ENCODE peak calls at places on chromosome X, in ten cellular contexts. I, O, F, G, C, V, R, N, X and L are unnamed samples.

GRCh38 chrX:11666180-11666579 is 460 bp upstream of the ARHGAP6 start:
- DNase-seq in I (no peak), O (no peak), F (no peak), G (no peak), C (no peak), V (no peak), R (no peak), N (peak; percentile 25), X (no peak), L (no peak)

GRCh38 chrX:139170526-139171173 is 359.9 kb upstream of the F9 start:
- DNase-seq in I (no peak), O (no peak), F (no peak), G (no peak), C (no peak), V (no peak), R (no peak), N (no peak), X (no peak), L (no peak)

GRCh38 chrX:19793471-19793870 is 93.9 kb downstream of the SH3KBP1 start:
- DNase-seq in I (no peak), O (no peak), F (no peak), G (no peak), C (no peak), V (no peak), R (no peak), N (no peak), X (no peak), L (no peak)

GRCh38 chrX:16826207-16826606 is 39.9 kb downstream of the TXLNG start:
- DNase-seq in I (no peak), O (no peak), F (no peak), G (no peak), C (peak; percentile 71), V (no peak), R (no peak), N (peak; percentile 44), X (peak; percentile 28), L (no peak)

GRCh38 chrX:107503996-107504395 is 54.5 kb downstream of the FRMPD3 start:
- DNase-seq in I (no peak), O (no peak), F (no peak), G (no peak), C (no peak), V (no peak), R (no peak), N (no peak), X (no peak), L (no peak)

GRCh38 chrX:19670321-19670750 is 155.0 kb upstream of the MAP3K15 start:
- DNase-seq in I (no peak), O (no peak), F (no peak), G (no peak), C (no peak), V (no peak), R (no peak), N (no peak), X (no peak), L (no peak)

GRCh38 chrX:134025986-134026731 is 40.8 kb upstream of the GPC3 start:
- DNase-seq in I (no peak), O (no peak), F (no peak), G (no peak), C (peak; percentile 5), V (no peak), R (no peak), N (no peak), X (no peak), L (no peak)

GRCh38 chrX:93673869-93674271 is at the start of gene FAM133A:
- DNase-seq in I (no peak), O (no peak), F (no peak), G (no peak), C (peak; percentile 2), V (no peak), R (no peak), N (no peak), X (peak; percentile 23), L (peak; percentile 5)

GRCh38 chrX:47184486-47184885 is 9.1 kb upstream of the UBA1 start:
- DNase-seq in I (no peak), O (no peak), F (no peak), G (no peak), C (no peak), V (no peak), R (no peak), N (no peak), X (no peak), L (no peak)

GRCh38 chrX:41449615-41450014 is 2.5 kb downstream of the NYX start:
- DNase-seq in I (no peak), O (no peak), F (no peak), G (no peak), C (peak; percentile 57), V (no peak), R (no peak), N (no peak), X (no peak), L (no peak)

GRCh38 chrX:47380268-47380667 is 9.9 kb downstream of the ZNF157 start:
- DNase-seq in I (peak; percentile 19), O (peak; percentile 62), F (no peak), G (peak; percentile 43), C (no peak), V (no peak), R (peak; percentile 59), N (peak; percentile 22), X (no peak), L (no peak)

GRCh38 chrX:14228611-14229010 is 198.9 kb upstream of the GEMIN8 start:
- DNase-seq in I (no peak), O (no peak), F (no peak), G (no peak), C (no peak), V (no peak), R (no peak), N (no peak), X (no peak), L (no peak)

GRCh38 chrX:2478546-2479419 is 22.0 kb downstream of the DHRSX start:
- DNase-seq in I (no peak), O (no peak), F (no peak), G (no peak), C (no peak), V (no peak), R (no peak), N (no peak), X (no peak), L (no peak)

GRCh38 chrX:129798888-129799287 is 19.1 kb downstream of the SASH3 start:
- DNase-seq in I (no peak), O (no peak), F (no peak), G (no peak), C (no peak), V (no peak), R (no peak), N (no peak), X (no peak), L (no peak)

GRCh38 chrX:24149346-24150050 is at the start of gene ZFX:
- DNase-seq in I (peak; percentile 33), O (peak; percentile 48), F (peak; percentile 13), G (peak; percentile 79), C (peak; percentile 82), V (peak; percentile 73), R (peak; percentile 51), N (peak; percentile 66), X (peak; percentile 38), L (no peak)

GRCh38 chrX:21427086-21427485 is 52.9 kb downstream of the CNKSR2 start:
- DNase-seq in I (no peak), O (no peak), F (no peak), G (no peak), C (no peak), V (no peak), R (no peak), N (no peak), X (no peak), L (no peak)

GRCh38 chrX:105650577-105650976 is 171.8 kb upstream of the NRK start:
- DNase-seq in I (no peak), O (no peak), F (no peak), G (no peak), C (no peak), V (no peak), R (no peak), N (no peak), X (no peak), L (no peak)

GRCh38 chrX:73965833-73966232 is 338.1 kb upstream of the ZCCHC13 start:
- DNase-seq in I (no peak), O (no peak), F (no peak), G (no peak), C (no peak), V (no peak), R (no peak), N (no peak), X (no peak), L (no peak)

GRCh38 chrX:69277961-69278795 is 112.9 kb upstream of the PJA1 start:
- DNase-seq in I (no peak), O (no peak), F (no peak), G (no peak), C (no peak), V (no peak), R (no peak), N (no peak), X (no peak), L (no peak)

GRCh38 chrX:109914114-109914849 is 88.6 kb upstream of the TMEM164 start:
- DNase-seq in I (no peak), O (no peak), F (no peak), G (no peak), C (no peak), V (no peak), R (no peak), N (no peak), X (no peak), L (no peak)

GRCh38 chrX:25600776-25601175 is 537.4 kb upstream of the MAGEB18 start:
- DNase-seq in I (no peak), O (no peak), F (no peak), G (no peak), C (no peak), V (no peak), R (no peak), N (no peak), X (no peak), L (no peak)

GRCh38 chrX:71171110-71171801 is 26.6 kb downstream of the NLGN3 start:
- DNase-seq in I (no peak), O (no peak), F (no peak), G (no peak), C (no peak), V (no peak), R (no peak), N (no peak), X (no peak), L (no peak)

GRCh38 chrX:2385224-2385623 is 115.6 kb downstream of the DHRSX start:
- DNase-seq in I (no peak), O (no peak), F (no peak), G (no peak), C (no peak), V (no peak), R (no peak), N (no peak), X (no peak), L (no peak)